ENCODE peak calls at places on chromosomes 11 and 22, in seven cellular contexts. B is effector memory CD8-positive, alpha-beta T cell; P is HS-5; C is NCI-H1092 treated with DMSO at 0.1 percent for 48 hours; D is NCI-H774; E is fibroblast of mammary gland; X is NCI-H526 treated with DMSO at 0.1 percent for 48 hours. S is an unnamed sample.
A peak's percentile ranks its signal among the peaks of the same experiment; 100 is the strongest.

GRCh38 chr22:18120941-18121340 is 10.3 kb downstream of the TUBA8 start:
- DNase-seq in B (no peak), P (no peak), C (no peak), D (no peak), E (no peak), X (no peak), S (no peak)

GRCh38 chr11:96267001-96267489 is 76.0 kb downstream of the MAML2 start:
- DNase-seq in B (no peak), P (no peak), C (no peak), D (no peak), E (peak; percentile 32), X (no peak), S (no peak)

GRCh38 chr11:73321342-73322110 is 13.4 kb downstream of the ARHGEF17 start:
- DNase-seq in B (no peak), P (no peak), C (peak; percentile 31), D (no peak), E (no peak), X (no peak), S (peak; percentile 84)

GRCh38 chr22:41919357-41920224 is 4.7 kb upstream of the SHISA8 start:
- DNase-seq in B (no peak), P (no peak), C (no peak), D (no peak), E (peak; percentile 25), X (no peak), S (no peak)

GRCh38 chr11:24509114-24509513 is 12.3 kb downstream of the LUZP2 start:
- DNase-seq in B (no peak), P (no peak), C (no peak), D (no peak), E (no peak), X (no peak), S (no peak)

GRCh38 chr11:59191899-59192298 is 20.0 kb downstream of the DTX4 start:
- DNase-seq in B (no peak), P (no peak), C (no peak), D (no peak), E (no peak), X (no peak), S (no peak)

GRCh38 chr11:73267122-73267846 is 4.9 kb upstream of the P2RY6 start:
- DNase-seq in B (no peak), P (no peak), C (no peak), D (no peak), E (no peak), X (no peak), S (no peak)

GRCh38 chr11:75031224-75031753 is 42.6 kb downstream of the NEU3 start:
- DNase-seq in B (no peak), P (peak; percentile 72), C (no peak), D (no peak), E (peak; percentile 96), X (no peak), S (no peak)

GRCh38 chr22:35480143-35480542 is 60.5 kb upstream of the RASD2 start:
- DNase-seq in B (no peak), P (no peak), C (peak; percentile 50), D (no peak), E (peak; percentile 47), X (no peak), S (peak; percentile 96)

GRCh38 chr11:118911113-118911879 is 14.4 kb downstream of the BCL9L start:
- DNase-seq in B (no peak), P (no peak), C (no peak), D (no peak), E (peak; percentile 46), X (peak; percentile 90), S (peak; percentile 76)

GRCh38 chr11:12276831-12277475 is 100.4 kb upstream of the PARVA start:
- DNase-seq in B (no peak), P (no peak), C (no peak), D (peak; percentile 38), E (no peak), X (no peak), S (peak; percentile 53)

GRCh38 chr11:17572791-17573460 is 25.9 kb downstream of the OTOG start:
- DNase-seq in B (no peak), P (no peak), C (no peak), D (no peak), E (no peak), X (no peak), S (no peak)

GRCh38 chr11:35227551-35228341 is 88.8 kb downstream of the CD44 start:
- DNase-seq in B (no peak), P (no peak), C (no peak), D (no peak), E (peak; percentile 41), X (no peak), S (no peak)

GRCh38 chr11:64918056-64918455 is 1.0 kb upstream of the ATG2A start:
- DNase-seq in B (no peak), P (no peak), C (peak; percentile 10), D (no peak), E (peak; percentile 56), X (no peak), S (peak; percentile 60)

GRCh38 chr11:19988598-19988997 is 171.7 kb downstream of the DBX1 start:
- DNase-seq in B (no peak), P (peak; percentile 30), C (no peak), D (no peak), E (peak; percentile 78), X (no peak), S (peak; percentile 82)

GRCh38 chr22:45553333-45554039 is 50.8 kb downstream of the FBLN1 start:
- DNase-seq in B (peak; percentile 15), P (no peak), C (peak; percentile 16), D (peak; percentile 37), E (peak; percentile 93), X (peak; percentile 55), S (peak; percentile 90)

GRCh38 chr22:11307996-11308395 is 4220.0 kb upstream of the OR11H1 start:
- DNase-seq in B (no peak), P (no peak), C (no peak), D (no peak), E (no peak), X (no peak), S (no peak)

GRCh38 chr11:12280838-12281565 is 96.4 kb upstream of the PARVA start:
- DNase-seq in B (no peak), P (no peak), C (no peak), D (no peak), E (peak; percentile 42), X (no peak), S (no peak)

GRCh38 chr22:39068033-39068785 is 8.9 kb upstream of the APOBEC3G start:
- DNase-seq in B (no peak), P (no peak), C (no peak), D (no peak), E (no peak), X (no peak), S (no peak)

GRCh38 chr22:36926309-36926708 is 12.9 kb downstream of the CSF2RB start:
- DNase-seq in B (no peak), P (no peak), C (no peak), D (no peak), E (no peak), X (no peak), S (no peak)

GRCh38 chr11:61026121-61027031 is 54.9 kb downstream of the CD6 start:
- DNase-seq in B (no peak), P (no peak), C (no peak), D (no peak), E (no peak), X (no peak), S (peak; percentile 56)

GRCh38 chr11:66728760-66729385 is at the start of gene SPTBN2:
- DNase-seq in B (no peak), P (no peak), C (peak; percentile 70), D (no peak), E (no peak), X (peak; percentile 32), S (peak; percentile 60)

GRCh38 chr11:33687733-33688479 is 12.7 kb downstream of the C11orf91 start:
- DNase-seq in B (no peak), P (peak; percentile 52), C (peak; percentile 63), D (peak; percentile 47), E (peak; percentile 81), X (peak; percentile 79), S (no peak)

GRCh38 chr22:26648011-26648497 is 9.3 kb upstream of the MIAT start:
- DNase-seq in B (peak; percentile 41), P (no peak), C (peak; percentile 98), D (peak; percentile 87), E (no peak), X (peak; percentile 23), S (no peak)

GRCh38 chr11:123054301-123055065 is 7.5 kb downstream of the HSPA8 start:
- DNase-seq in B (peak; percentile 41), P (no peak), C (peak; percentile 85), D (peak; percentile 82), E (peak; percentile 78), X (peak; percentile 93), S (no peak)

GRCh38 chr11:94727766-94728165 is 40.4 kb upstream of the AMOTL1 start:
- DNase-seq in B (no peak), P (no peak), C (no peak), D (no peak), E (no peak), X (no peak), S (no peak)

GRCh38 chr11:58829736-58830135 is 14.8 kb downstream of the GLYATL2 start:
- DNase-seq in B (no peak), P (peak; percentile 82), C (no peak), D (no peak), E (peak; percentile 73), X (no peak), S (no peak)

GRCh38 chr11:120013325-120014250 is 124.3 kb downstream of the TRIM29 start:
- DNase-seq in B (no peak), P (no peak), C (peak; percentile 57), D (peak; percentile 24), E (peak; percentile 25), X (peak; percentile 91), S (no peak)

GRCh38 chr22:39318507-39319283 is 728 bp downstream of the RPL3 start:
- DNase-seq in B (no peak), P (no peak), C (peak; percentile 82), D (no peak), E (no peak), X (no peak), S (no peak)

GRCh38 chr11:69915151-69915500 is 95.9 kb upstream of the FGF3 start:
- DNase-seq in B (no peak), P (no peak), C (no peak), D (no peak), E (peak; percentile 37), X (no peak), S (no peak)

GRCh38 chr11:770642-771616 is 6.4 kb downstream of the GATD1 start:
- DNase-seq in B (no peak), P (no peak), C (no peak), D (no peak), E (no peak), X (no peak), S (peak; percentile 65)

GRCh38 chr11:61148016-61148640 is 13.1 kb downstream of the VPS37C start:
- DNase-seq in B (no peak), P (no peak), C (peak; percentile 20), D (peak; percentile 71), E (no peak), X (no peak), S (peak; percentile 34)

GRCh38 chr11:71962428-71963038 is 33.7 kb downstream of the RNF121 start:
- DNase-seq in B (no peak), P (no peak), C (no peak), D (no peak), E (peak; percentile 41), X (no peak), S (no peak)

GRCh38 chr11:107040447-107041444 is 22.5 kb upstream of the GUCY1A2 start:
- DNase-seq in B (no peak), P (no peak), C (no peak), D (no peak), E (peak; percentile 91), X (no peak), S (no peak)